ENCODE peak calls at places on chromosomes 6 and 20, in seven cellular contexts. V is lower lobe of right lung, R is psoas muscle, E is lung, T is AG04450, P is MM.1S, L is hepatocyte. A is an unnamed sample. For H3K9me3, the result is how much of the 10 kb centered on the place peaks cover.

GRCh38 chr6:129416337-129416990 is 293.5 kb downstream of the ARHGAP18 start:
- DNase-seq in V (no peak), R (no peak), E (no peak), T (no peak), P (no peak), L (no peak), A (no peak)

GRCh38 chr6:102525336-102525735 is 1131.8 kb downstream of the GRIK2 start:
- DNase-seq in V (no peak), R (no peak), E (no peak), T (no peak), P (no peak), L (no peak), A (no peak)

GRCh38 chr20:47088339-47088738 is 193.7 kb downstream of the EYA2 start:
- DNase-seq in V (no peak), R (no peak), E (no peak), T (no peak), P (no peak), L (peak), A (no peak)

GRCh38 chr6:145963216-145964068 is 716 bp downstream of the SHPRH start:
- DNase-seq in V (peak), R (peak), E (peak), T (no peak), P (peak), L (peak), A (peak)

GRCh38 chr6:167858086-167858591 is 31.4 kb downstream of the AFDN start:
- DNase-seq in V (no peak), R (no peak), E (no peak), T (no peak), P (no peak), L (no peak), A (no peak)

GRCh38 chr20:7770578-7770977 is 169.7 kb downstream of the HAO1 start:
- DNase-seq in V (no peak), R (no peak), E (no peak), T (no peak), P (peak), L (no peak), A (no peak)

GRCh38 chr6:112636650-112637260 is 289.6 kb downstream of the RFPL4B start:
- DNase-seq in V (no peak), R (no peak), E (no peak), T (peak), P (no peak), L (no peak), A (no peak)

GRCh38 chr6:8674088-8674487 is 238.7 kb upstream of the SLC35B3 start:
- DNase-seq in V (no peak), R (no peak), E (no peak), T (no peak), P (no peak), L (no peak), A (no peak)

GRCh38 chr6:40779399-40779798 is 192.2 kb upstream of the LRFN2 start:
- DNase-seq in V (no peak), R (no peak), E (no peak), T (no peak), P (no peak), L (no peak), A (no peak)

GRCh38 chr20:16125810-16126209 is 447.4 kb downstream of the KIF16B start:
- DNase-seq in V (no peak), R (no peak), E (peak), T (no peak), P (no peak), L (no peak), A (no peak)

GRCh38 chr20:25032478-25033183 is 25.3 kb downstream of the ACSS1 start:
- DNase-seq in V (peak), R (no peak), E (no peak), T (no peak), P (no peak), L (no peak), A (no peak)

GRCh38 chr20:32458061-32458836 is 100.1 kb downstream of the ASXL1 start:
- DNase-seq in V (no peak), R (no peak), E (no peak), T (no peak), P (no peak), L (no peak), A (no peak)

GRCh38 chr6:55286824-55287223 is 40.4 kb upstream of the GFRAL start:
- DNase-seq in V (no peak), R (no peak), E (no peak), T (no peak), P (peak), L (no peak), A (no peak)

GRCh38 chr6:55293116-55293515 is 34.2 kb upstream of the GFRAL start:
- DNase-seq in V (no peak), R (no peak), E (no peak), T (no peak), P (peak), L (peak), A (no peak)

GRCh38 chr6:55290736-55291135 is 36.5 kb upstream of the GFRAL start:
- DNase-seq in V (no peak), R (no peak), E (no peak), T (no peak), P (no peak), L (no peak), A (no peak)
- H3K9me3 ChIP-seq in V (under half), R (under half), E (under half), T (under half), P (under half), L (under half), A (under half)

GRCh38 chr6:3356056-3356823 is 97.5 kb downstream of the PSMG4 start:
- DNase-seq in V (peak), R (peak), E (peak), T (no peak), P (peak), L (peak), A (peak)

GRCh38 chr6:3353939-3354338 is 95.2 kb downstream of the PSMG4 start:
- DNase-seq in V (no peak), R (no peak), E (no peak), T (no peak), P (no peak), L (no peak), A (no peak)

GRCh38 chr6:3356824-3357420 is 98.2 kb downstream of the PSMG4 start:
- DNase-seq in V (no peak), R (no peak), E (no peak), T (no peak), P (no peak), L (peak), A (no peak)

GRCh38 chr6:3355011-3355357 is 96.2 kb downstream of the PSMG4 start:
- DNase-seq in V (no peak), R (no peak), E (no peak), T (no peak), P (no peak), L (no peak), A (no peak)

GRCh38 chr6:3355358-3356055 is 96.8 kb downstream of the PSMG4 start:
- DNase-seq in V (no peak), R (peak), E (no peak), T (no peak), P (no peak), L (no peak), A (peak)
- H3K27ac ChIP-seq in V (peak), R (peak), E (peak), T (no peak), P (peak), L (peak), A (peak)

DNA sequence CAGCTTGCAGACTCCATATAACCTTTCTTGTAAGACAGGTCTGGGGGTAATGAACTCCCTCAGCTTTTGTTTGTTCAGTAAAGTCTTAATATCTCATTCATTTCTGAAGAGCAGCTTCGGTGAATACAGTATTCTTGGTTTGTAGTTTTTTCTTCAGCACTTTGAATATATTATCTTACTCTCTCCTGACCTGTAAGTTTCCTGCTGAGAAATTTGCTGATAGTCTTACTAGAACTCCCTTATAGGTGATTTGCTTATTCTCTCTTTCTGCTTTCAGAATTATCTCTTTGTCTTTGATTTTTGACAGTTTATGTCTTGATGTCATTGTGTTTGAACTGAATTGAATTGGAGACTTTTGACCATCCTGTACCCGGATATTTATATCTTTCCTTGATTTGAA is 35.3 kb upstream of the SLC22A3 start:
- DNase-seq in V (no peak), R (no peak), E (no peak), T (no peak), P (no peak), L (no peak), A (no peak)
- H3K9me3 ChIP-seq in V (under half), R (under half), E (under half), T (under half), P (under half), L (under half), A (under half)

GRCh38 chr6:16902520-16902919 is 141.3 kb upstream of the ATXN1 start:
- DNase-seq in V (no peak), R (no peak), E (no peak), T (no peak), P (no peak), L (no peak), A (no peak)
- H3K27ac ChIP-seq in V (no peak), R (no peak), E (no peak), T (no peak), P (no peak), L (no peak), A (no peak)